ENCODE peak calls at places on chromosomes 6 and 20, in four cellular contexts. H is tibial nerve, T is brain microvascular endothelial cell, Z is glutamatergic neuron. Y is an unnamed sample.

GRCh38 chr6:144259988-144260387 is 25.1 kb upstream of the UTRN start:
- DNase-seq in Z (no peak), H (no peak), T (no peak), Y (no peak)

GRCh38 chr20:29497261-29497671 is 1760.2 kb upstream of the DEFB115 start:
- DNase-seq in Z (no peak), H (no peak), T (no peak), Y (peak)

GRCh38 chr6:99241905-99242534 is 107.5 kb downstream of the FAXC start:
- DNase-seq in Z (peak), H (no peak), T (peak), Y (peak)

GRCh38 chr6:72861935-72862432 is 240.1 kb downstream of the KCNQ5 start:
- DNase-seq in T (peak), Z (no peak), H (no peak), Y (no peak)

GRCh38 chr20:33791959-33792597 is 19.1 kb upstream of the CHMP4B start:
- DNase-seq in Z (peak), T (peak), H (no peak), Y (peak)

GRCh38 chr20:45579184-45579583 is at the start of gene WFDC8:
- DNase-seq in Z (no peak), H (no peak), T (no peak), Y (no peak)

GRCh38 chr20:45322952-45323383 is 14.9 kb upstream of the MATN4 start:
- DNase-seq in T (no peak), H (no peak), Z (no peak), Y (peak)

GRCh38 chr6:22071655-22072054 is 225.2 kb downstream of the PRL start:
- DNase-seq in T (peak), H (no peak), Z (no peak), Y (no peak)

GRCh38 chr6:69861986-69862385 is 4.4 kb upstream of the COL19A1 start:
- DNase-seq in T (no peak), Z (no peak), H (no peak), Y (no peak)

GRCh38 chr6:136921521-136921935 is 573 bp upstream of the SLC35D3 start:
- DNase-seq in H (no peak), Z (peak), T (no peak), Y (peak)

GRCh38 chr6:144314003-144314485 is 28.9 kb downstream of the UTRN start:
- DNase-seq in H (peak), T (peak), Z (no peak), Y (no peak)

GRCh38 chr6:6820688-6821238 is 232.2 kb downstream of the LY86 start:
- DNase-seq in Z (no peak), H (no peak), T (no peak), Y (no peak)

GRCh38 chr20:63145156-63145555 is 70.8 kb downstream of the YTHDF1 start:
- DNase-seq in Z (no peak), H (no peak), T (no peak), Y (no peak)

GRCh38 chr6:106158816-106159215 is 72.7 kb downstream of the PRDM1 start:
- DNase-seq in T (no peak), Z (no peak), H (no peak), Y (no peak)

GRCh38 chr20:49766979-49767419 is 45.6 kb upstream of the SLC9A8 start:
- DNase-seq in Z (no peak), H (no peak), T (no peak), Y (no peak)

GRCh38 chr6:157912326-157912725 is 69.3 kb upstream of the SYNJ2 start:
- DNase-seq in Z (no peak), T (peak), H (no peak), Y (no peak)

GRCh38 chr6:134097114-134097707 is 44.8 kb upstream of the SLC2A12 start:
- DNase-seq in H (peak), T (peak), Z (peak), Y (peak)

GRCh38 chr20:25527949-25528348 is 57.4 kb downstream of the NINL start:
- DNase-seq in Z (no peak), T (no peak), H (no peak), Y (no peak)

GRCh38 chr20:21512634-21513180 is 1.2 kb downstream of the NKX2-2 start:
- DNase-seq in T (no peak), H (no peak), Z (peak), Y (no peak)

GRCh38 chr20:19588731-19589130 is 169.3 kb upstream of the RIN2 start:
- DNase-seq in T (no peak), H (no peak), Z (no peak), Y (no peak)

GRCh38 chr20:48052492-48052870 is 267.2 kb upstream of the SULF2 start:
- DNase-seq in H (no peak), Z (no peak), T (no peak), Y (no peak)

GRCh38 chr20:52941803-52942202 is 30.4 kb upstream of the TSHZ2 start:
- DNase-seq in H (no peak), T (no peak), Z (no peak), Y (no peak)

GRCh38 chr20:63525968-63526367 is 5.4 kb downstream of the PPDPF start:
- DNase-seq in T (no peak), H (no peak), Z (no peak), Y (no peak)

GRCh38 chr20:20820780-20821495 is 108.5 kb upstream of the RALGAPA2 start:
- DNase-seq in T (no peak), Z (no peak), H (no peak), Y (no peak)

GRCh38 chr20:61724376-61724775 is 341.3 kb downstream of the TAF4 start:
- DNase-seq in Z (no peak), T (no peak), H (no peak), Y (no peak)

GRCh38 chr20:17504898-17505663 is 26.1 kb downstream of the BFSP1 start:
- DNase-seq in T (peak), H (no peak), Z (peak), Y (no peak)

GRCh38 chr6:89369009-89369408 is 16.5 kb upstream of the UBE2J1 start:
- DNase-seq in H (no peak), Z (no peak), T (peak), Y (peak)

DNA sequence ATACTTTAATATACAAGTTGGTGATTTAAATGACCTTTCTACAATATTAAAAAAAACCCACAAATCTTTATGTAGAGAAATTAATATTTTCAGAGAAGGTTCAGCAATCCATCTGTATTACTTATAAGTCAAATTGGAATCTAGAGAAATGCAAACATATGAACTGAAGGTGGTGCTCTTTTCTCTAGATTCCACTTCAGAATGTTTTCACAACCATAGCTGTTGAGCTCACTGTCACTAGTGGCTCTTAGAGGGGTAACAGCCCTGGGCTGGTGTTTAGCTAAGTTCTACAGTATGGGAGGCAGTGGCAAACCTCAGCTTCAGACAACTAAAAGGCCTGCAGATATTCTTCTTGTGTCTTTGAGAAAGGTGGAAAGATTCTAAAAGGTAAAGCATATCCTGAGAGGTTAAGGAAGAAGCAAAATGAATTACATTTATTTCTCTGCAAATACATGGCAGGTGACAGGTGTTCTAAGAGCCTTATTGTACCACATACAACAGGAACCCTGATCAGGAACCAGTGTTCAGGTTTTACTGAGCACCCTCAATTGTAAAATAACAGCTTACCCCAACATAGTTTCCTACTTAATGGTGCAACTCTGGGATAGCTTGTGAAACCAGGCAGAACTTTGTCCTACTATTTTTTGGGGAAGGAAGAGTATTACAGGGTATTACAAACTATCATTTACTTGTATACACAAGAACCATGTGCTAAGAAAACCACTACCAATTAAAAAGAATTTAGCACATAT is 56.6 kb upstream of the SAMHD1 start:
- DNase-seq in T (peak), H (no peak), Z (no peak), Y (no peak)
- TF ChIP-seq CTCF in T (peak), H (peak), Z (no peak), Y (peak)

GRCh38 chr6:96086745-96087144 is 71.0 kb downstream of the FUT9 start:
- DNase-seq in Z (no peak), H (no peak), T (no peak), Y (no peak)

DNA sequence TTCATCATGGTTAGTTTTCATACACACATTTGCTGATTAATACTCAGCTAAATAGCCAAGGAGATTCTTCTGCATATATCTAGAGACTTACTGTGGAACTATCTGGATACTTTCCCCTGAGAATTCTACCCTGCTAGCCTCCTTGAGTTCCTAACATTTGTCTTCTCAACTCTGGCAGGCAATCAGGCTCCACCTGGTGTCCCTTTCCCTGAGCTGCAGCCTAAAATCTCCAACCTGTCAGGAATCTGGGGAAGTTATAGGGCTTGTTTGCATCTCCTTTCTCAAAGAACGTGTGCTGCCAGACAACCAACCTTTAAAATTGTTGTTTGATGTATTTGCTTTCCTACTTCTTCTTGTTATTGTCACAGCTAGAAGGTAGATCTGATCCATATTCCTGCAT is 73.4 kb downstream of the FUT9 start:
- DNase-seq in T (no peak), Z (peak), H (no peak), Y (peak)
- TF ChIP-seq CTCF in T (peak), Z (peak), H (no peak), Y (peak)

DNA sequence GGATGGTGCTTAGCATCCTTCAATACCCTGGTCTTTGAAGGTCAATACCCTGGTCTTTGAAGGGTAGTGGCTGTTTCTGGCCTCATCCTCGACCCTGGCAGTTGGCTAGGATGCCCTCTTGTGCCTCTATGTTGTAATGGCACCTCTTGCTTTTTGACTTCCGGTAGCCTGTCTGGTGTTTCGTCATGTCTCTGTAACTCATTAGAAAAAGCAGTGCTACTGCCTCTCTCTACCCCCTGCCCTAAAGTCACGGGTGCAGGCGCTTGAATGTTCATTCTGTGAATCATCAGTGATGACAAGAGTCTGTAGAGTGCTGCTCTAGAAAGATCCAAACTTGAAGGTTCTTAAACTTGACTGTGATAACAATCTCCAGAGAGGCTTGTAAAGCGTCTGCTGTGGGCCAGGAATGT is 28.3 kb downstream of the RSPO4 start:
- DNase-seq in T (peak), H (no peak), Z (no peak), Y (peak)
- TF ChIP-seq CTCF in T (peak), H (peak), Z (peak), Y (peak)

GRCh38 chr6:5215181-5215580 is 45.6 kb downstream of the LYRM4 start:
- DNase-seq in Z (no peak), T (no peak), H (no peak), Y (no peak)

GRCh38 chr6:5219292-5219691 is 41.5 kb downstream of the LYRM4 start:
- DNase-seq in T (no peak), Z (no peak), H (no peak), Y (no peak)

GRCh38 chr6:5215799-5216198 is 45.0 kb downstream of the LYRM4 start:
- DNase-seq in T (no peak), Z (no peak), H (no peak), Y (no peak)

GRCh38 chr6:5214570-5215052 is 46.1 kb downstream of the LYRM4 start:
- DNase-seq in T (peak), Z (peak), H (no peak), Y (peak)

DNA sequence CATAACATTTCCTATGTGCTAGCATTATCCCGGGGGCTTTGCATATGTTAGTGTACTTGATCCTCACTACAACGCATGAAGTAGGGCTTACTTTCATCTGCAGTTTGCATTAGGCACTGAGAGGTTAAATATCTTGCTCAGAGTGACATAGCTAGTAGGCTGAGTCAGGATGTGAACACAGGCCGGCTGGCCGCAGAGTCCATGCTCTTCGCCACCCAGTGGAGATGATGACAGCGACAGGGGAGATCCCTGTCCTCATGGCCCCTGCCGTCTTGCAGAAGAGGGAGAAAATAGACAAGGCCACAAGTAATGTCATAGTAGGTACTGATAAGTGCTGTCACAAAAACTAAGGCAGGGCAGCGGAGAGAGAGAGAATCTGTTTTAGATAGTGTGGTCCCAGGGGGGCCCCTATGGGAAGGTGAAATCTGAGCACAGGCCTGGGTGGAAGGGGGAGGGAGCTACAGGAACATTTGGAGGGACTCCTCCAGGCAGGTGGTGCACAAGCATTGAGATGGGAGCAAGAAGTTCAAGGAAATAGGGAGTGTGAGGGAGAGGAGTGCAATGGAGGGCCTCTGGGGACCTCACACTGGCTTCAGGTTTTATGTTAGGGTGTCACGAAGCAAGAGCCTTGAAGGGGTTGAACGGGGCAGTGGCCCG is 46.8 kb downstream of the LYRM4 start:
- DNase-seq in H (no peak), Z (no peak), T (peak), Y (peak)
- TF ChIP-seq CTCF in H (no peak), Z (no peak), T (peak), Y (peak)

GRCh38 chr6:91713911-91714310 is 1127.0 kb upstream of the MAP3K7 start:
- DNase-seq in Z (no peak), H (no peak), T (no peak), Y (no peak)
- TF ChIP-seq CTCF in Z (peak), H (no peak), T (no peak), Y (no peak)

GRCh38 chr6:53647437-53648094 is 18.0 kb downstream of the KLHL31 start:
- DNase-seq in H (no peak), Z (no peak), T (no peak), Y (no peak)

GRCh38 chr6:53651764-53652401 is 13.7 kb downstream of the KLHL31 start:
- DNase-seq in T (peak), Z (peak), H (peak), Y (peak)

GRCh38 chr6:53654745-53655240 is 10.8 kb downstream of the KLHL31 start:
- DNase-seq in Z (no peak), T (no peak), H (no peak), Y (no peak)

GRCh38 chr6:53648571-53648970 is 17.0 kb downstream of the KLHL31 start:
- DNase-seq in T (no peak), H (no peak), Z (no peak), Y (no peak)

GRCh38 chr6:53651149-53651763 is 14.3 kb downstream of the KLHL31 start:
- DNase-seq in Z (peak), T (peak), H (no peak), Y (peak)
- TF ChIP-seq CTCF in Z (peak), T (peak), H (peak), Y (peak)

GRCh38 chr6:4791174-4791573 is 15.0 kb downstream of the CDYL start:
- DNase-seq in Z (no peak), H (no peak), T (no peak), Y (no peak)

GRCh38 chr6:4786936-4787504 is 10.8 kb downstream of the CDYL start:
- DNase-seq in Z (no peak), H (no peak), T (no peak), Y (no peak)

GRCh38 chr6:4788953-4789584 is 12.9 kb downstream of the CDYL start:
- DNase-seq in Z (no peak), T (no peak), H (no peak), Y (no peak)

GRCh38 chr6:4788482-4788881 is 12.3 kb downstream of the CDYL start:
- DNase-seq in H (no peak), T (no peak), Z (no peak), Y (no peak)

GRCh38 chr6:4790158-4790899 is 14.1 kb downstream of the CDYL start:
- DNase-seq in T (no peak), Z (no peak), H (no peak), Y (no peak)
- TF ChIP-seq CTCF in T (peak), Z (peak), H (no peak), Y (peak)